ENCODE peak calls at places on chromosomes 4 and X, in five cellular contexts. W is lower lobe of right lung, L is fibroblast of lung, N is fibroblast of mammary gland, C is adrenal gland. J is an unnamed sample.

GRCh38 chr4:48037117-48037462 is 20.5 kb downstream of the NIPAL1 start:
- DNase-seq in C (no peak), N (no peak), L (no peak), W (no peak), J (no peak)

GRCh38 chr4:38889143-38889542 is 21.5 kb downstream of the FAM114A1 start:
- DNase-seq in L (peak; percentile 76), W (no peak), C (no peak), N (peak; percentile 81), J (peak; percentile 33)

GRCh38 chr4:159428975-159429692 is 326.3 kb downstream of the RAPGEF2 start:
- DNase-seq in L (no peak), N (no peak), W (no peak), C (no peak), J (no peak)

GRCh38 chr4:127352220-127352619 is 280.5 kb upstream of the INTU start:
- DNase-seq in L (no peak), W (no peak), N (peak; percentile 8), C (peak; percentile 2), J (no peak)

GRCh38 chr4:56414135-56414675 is 21.2 kb downstream of the PPAT start:
- DNase-seq in L (peak; percentile 33), W (no peak), N (peak; percentile 36), C (no peak), J (no peak)

GRCh38 chrX:70426286-70427278 is 3.5 kb downstream of the GDPD2 start:
- DNase-seq in W (no peak), C (no peak), N (no peak), L (no peak), J (no peak)

GRCh38 chr4:65597697-65598096 is 72.6 kb downstream of the EPHA5 start:
- DNase-seq in L (no peak), W (no peak), N (no peak), C (no peak), J (no peak)

GRCh38 chrX:107205770-107206696 is at the start of the genes DNAAF6 and NUP62CL:
- DNase-seq in N (peak; percentile 7), L (peak; percentile 4), C (peak; percentile 83), W (peak; percentile 81), J (peak; percentile 31)

GRCh38 chr4:22476011-22476410 is 39.9 kb downstream of the ADGRA3 start:
- DNase-seq in C (no peak), W (no peak), L (no peak), N (no peak), J (no peak)

GRCh38 chr4:22478426-22478825 is 37.4 kb downstream of the ADGRA3 start:
- DNase-seq in L (no peak), N (no peak), C (no peak), W (no peak), J (no peak)

GRCh38 chr4:22474636-22475310 is 41.1 kb downstream of the ADGRA3 start:
- DNase-seq in C (no peak), L (peak; percentile 49), N (peak; percentile 45), W (no peak), J (peak; percentile 53)

GRCh38 chr4:22477136-22477793 is 38.6 kb downstream of the ADGRA3 start:
- DNase-seq in C (no peak), N (no peak), L (no peak), W (no peak), J (no peak)

GRCh38 chr4:22477794-22478182 is 38.1 kb downstream of the ADGRA3 start:
- DNase-seq in W (no peak), L (no peak), N (no peak), C (no peak), J (no peak)
- H3K4me3 ChIP-seq in W (no peak overlapping the region), L (no peak overlapping the region), N (no peak overlapping the region), C (no peak overlapping the region), J (no peak overlapping the region)

GRCh38 chr4:102501176-102501634 is at the start of gene NFKB1:
- DNase-seq in N (peak; percentile 77), W (peak; percentile 80), C (peak; percentile 77), L (peak; percentile 76), J (peak; percentile 83)

GRCh38 chr4:102503301-102503746 is 2.2 kb downstream of the NFKB1 start:
- DNase-seq in C (no peak), W (no peak), L (no peak), N (no peak), J (no peak)

GRCh38 chr4:102497986-102498385 is 3.2 kb upstream of the NFKB1 start:
- DNase-seq in L (no peak), W (no peak), C (no peak), N (no peak), J (peak; percentile 32)

GRCh38 chr4:102501635-102502382 is 650 bp downstream of the NFKB1 start:
- DNase-seq in W (peak; percentile 93), C (peak; percentile 74), N (peak; percentile 72), L (peak; percentile 75), J (peak; percentile 90)

GRCh38 chr4:102500371-102501175 is 586 bp upstream of the NFKB1 start:
- DNase-seq in W (peak; percentile 72), N (peak; percentile 38), C (peak; percentile 60), L (peak; percentile 58), J (peak; percentile 35)
- TF ChIP-seq CTCF in W (peak; percentile 7), N (no peak), C (no peak), L (peak; percentile 22), J (no peak)

DNA sequence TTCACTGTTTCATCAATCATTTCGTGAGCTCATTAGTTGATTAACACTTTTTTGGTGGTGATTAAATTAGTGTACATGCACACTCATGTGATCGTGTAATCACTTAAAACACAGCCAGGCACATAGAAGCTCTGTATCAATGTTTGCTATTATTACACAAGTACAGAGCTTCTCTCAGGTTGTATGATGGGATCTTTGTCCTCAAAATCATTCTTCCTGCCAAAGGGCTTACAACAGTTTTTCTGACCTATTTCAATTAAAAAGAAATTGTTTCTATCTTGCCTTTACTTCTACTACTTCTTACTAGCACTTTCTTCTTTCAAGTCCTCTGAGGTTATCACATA is 145.1 kb downstream of the AMELX start:
- DNase-seq in C (no peak), L (no peak), W (no peak), N (no peak), J (no peak)
- H3K4me3 ChIP-seq in C (no peak overlapping the region), L (no peak overlapping the region), W (no peak overlapping the region), N (no peak overlapping the region), J (no peak overlapping the region)

GRCh38 chr4:189096717-189097116 is 844.0 kb upstream of the FRG1 start:
- DNase-seq in N (no peak), C (no peak), W (no peak), L (no peak), J (no peak)
- TF ChIP-seq CTCF in N (no peak), C (no peak), W (no peak), L (no peak), J (no peak)

GRCh38 chr4:15354358-15354757 is 73.5 kb upstream of the C1QTNF7 start:
- DNase-seq in C (no peak), N (no peak), L (no peak), W (no peak), J (no peak)
- H3K4me3 ChIP-seq in C (no peak overlapping the region), N (no peak overlapping the region), L (no peak overlapping the region), W (no peak overlapping the region), J (no peak overlapping the region)

GRCh38 chr4:186536285-186536684 is 19.1 kb downstream of the MTNR1A start:
- DNase-seq in N (no peak), W (no peak), C (no peak), L (no peak), J (no peak)
- TF ChIP-seq CTCF in N (no peak), W (no peak), C (no peak), L (no peak), J (no peak)

GRCh38 chrX:1178580-1179057 is 33.8 kb downstream of the CRLF2 start:
- DNase-seq in L (no peak), C (no peak), N (peak; percentile 8), W (no peak), J (no peak)
- H3K4me3 ChIP-seq in L (no peak overlapping the region), C (no peak overlapping the region), N (no peak overlapping the region), W (no peak overlapping the region), J (no peak overlapping the region)

DNA sequence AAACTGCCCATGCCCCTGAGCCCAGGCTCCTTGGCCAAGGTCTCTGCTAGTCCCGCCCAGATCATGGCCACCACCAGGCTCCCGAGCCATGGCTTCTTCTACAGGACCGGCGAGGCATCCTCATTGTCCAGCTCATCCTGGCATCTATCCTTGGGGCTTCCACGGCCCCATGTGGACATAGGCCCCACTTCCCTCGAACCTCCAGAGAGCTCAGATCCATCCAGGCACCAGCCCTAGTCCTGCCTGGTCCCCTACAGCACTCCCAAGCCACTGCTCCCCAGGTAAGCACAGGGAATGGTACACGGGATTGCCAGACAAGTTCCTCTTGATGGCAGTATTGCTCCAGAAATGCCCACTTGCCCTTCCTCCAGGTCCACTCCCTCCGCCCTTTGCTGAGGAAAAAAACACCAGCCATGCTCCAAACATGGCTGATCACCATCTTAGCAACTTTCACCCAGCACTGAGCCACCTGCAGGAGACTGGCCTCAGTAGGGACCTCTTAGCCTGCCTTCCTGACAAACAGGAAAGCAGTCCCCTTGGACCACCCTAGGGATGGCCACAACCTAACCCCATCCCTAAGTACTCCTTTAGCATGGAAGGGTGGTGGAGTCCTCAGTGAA is 272.1 kb upstream of the AGTR2 start:
- DNase-seq in L (no peak), W (no peak), N (peak; percentile 47), C (no peak), J (no peak)
- TF ChIP-seq CTCF in L (no peak), W (no peak), N (peak; percentile 6), C (peak; percentile 49), J (no peak)

GRCh38 chr4:185711764-185712163 is 100.2 kb downstream of the SORBS2 start:
- DNase-seq in N (peak; percentile 63), W (no peak), L (no peak), C (peak; percentile 45), J (no peak)
- H3K4me3 ChIP-seq in N (no peak overlapping the region), W (no peak overlapping the region), L (no peak overlapping the region), C (no peak overlapping the region), J (no peak overlapping the region)

DNA sequence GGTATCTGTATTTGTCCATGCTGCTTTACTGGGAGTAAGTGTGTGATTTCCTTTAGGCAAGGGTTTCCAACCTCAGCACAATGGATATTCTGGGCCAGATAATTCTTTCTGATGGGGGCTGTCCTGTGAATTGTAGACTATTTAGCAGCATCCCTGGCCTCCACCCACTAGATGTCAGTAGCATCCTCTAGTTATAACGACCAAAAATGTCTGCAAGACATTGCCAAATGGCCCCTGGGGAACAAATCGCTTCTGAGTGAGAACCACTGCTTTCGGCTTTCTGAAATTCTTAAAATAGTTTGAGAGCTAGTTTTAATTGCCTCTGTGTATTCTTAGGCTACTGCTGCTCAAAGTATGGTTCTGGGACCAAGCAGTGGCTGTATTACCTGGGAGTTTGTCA is 81.2 kb upstream of the GPM6B start:
- DNase-seq in N (peak; percentile 89), C (peak; percentile 7), W (no peak), L (peak; percentile 45), J (peak; percentile 14)
- TF ChIP-seq CTCF in N (peak; percentile 52), C (peak; percentile 13), W (no peak), L (peak; percentile 13), J (peak; percentile 12)